ENCODE peak calls at places on chromosome 5, in six cellular contexts. I, F, Q, N, Z and E are unnamed samples.

GRCh38 chr5:74184649-74185048 is 455.9 kb downstream of the ENC1 start:
- DNase-seq in I (no peak), Z (no peak), N (no peak), Q (no peak), F (no peak), E (no peak)

GRCh38 chr5:62268239-62268638 is 37.8 kb upstream of the KIF2A start:
- DNase-seq in Z (no peak), N (peak), I (no peak), F (no peak), Q (no peak), E (no peak)

GRCh38 chr5:131419877-131420276 is 156.0 kb downstream of the CDC42SE2 start:
- DNase-seq in Q (no peak), Z (no peak), F (no peak), I (no peak), N (no peak), E (no peak)

GRCh38 chr5:139725073-139725830 is 70.4 kb upstream of the PSD2 start:
- DNase-seq in I (no peak), Z (peak), F (no peak), N (peak), Q (peak), E (peak)

GRCh38 chr5:14739538-14739937 is 75.0 kb downstream of the OTULIN start:
- DNase-seq in Q (peak), N (peak), I (no peak), F (no peak), Z (peak), E (peak)

GRCh38 chr5:159781626-159782157 is 134.6 kb upstream of the ADRA1B start:
- DNase-seq in Q (no peak), F (no peak), I (no peak), N (no peak), Z (no peak), E (no peak)

GRCh38 chr5:9015250-9015936 is 530.5 kb downstream of the SEMA5A start:
- DNase-seq in Q (peak), F (no peak), I (no peak), N (peak), Z (peak), E (peak)

GRCh38 chr5:143362828-143363227 is 40.7 kb downstream of the NR3C1 start:
- DNase-seq in N (no peak), Q (no peak), I (no peak), F (no peak), Z (no peak), E (no peak)

GRCh38 chr5:104179057-104179456 is 616.5 kb upstream of the NUDT12 start:
- DNase-seq in Q (peak), N (peak), F (no peak), I (peak), Z (peak), E (peak)

GRCh38 chr5:57841671-57842375 is 359.2 kb upstream of the ACTBL2 start:
- DNase-seq in Q (peak), Z (peak), N (peak), I (no peak), F (no peak), E (peak)

GRCh38 chr5:148063861-148064260 is at the start of gene SPINK5:
- DNase-seq in I (no peak), N (no peak), F (no peak), Q (no peak), Z (no peak), E (no peak)

GRCh38 chr5:135437796-135438560 is 9.2 kb downstream of the DCANP1 start:
- DNase-seq in I (no peak), N (peak), Q (peak), Z (peak), F (no peak), E (peak)

GRCh38 chr5:37668524-37669047 is 171.3 kb downstream of the GDNF start:
- DNase-seq in I (no peak), Z (peak), N (peak), F (no peak), Q (peak), E (peak)

GRCh38 chr5:36378551-36378950 is 76.8 kb upstream of the RANBP3L start:
- DNase-seq in N (no peak), F (no peak), I (no peak), Q (peak), Z (peak), E (peak)

GRCh38 chr5:125700380-125700856 is 722.8 kb upstream of the GRAMD2B start:
- DNase-seq in Q (no peak), N (peak), F (no peak), I (no peak), Z (peak), E (no peak)

GRCh38 chr5:118592234-118592633 is 396.1 kb downstream of the DTWD2 start:
- DNase-seq in F (no peak), Q (no peak), I (no peak), N (no peak), Z (no peak), E (no peak)

GRCh38 chr5:154365823-154366222 is 80.0 kb upstream of the SAP30L start:
- DNase-seq in Q (peak), Z (peak), I (no peak), N (peak), F (no peak), E (peak)

GRCh38 chr5:135210286-135211055 is 176.4 kb upstream of the PITX1 start:
- DNase-seq in Q (no peak), N (no peak), I (no peak), F (no peak), Z (no peak), E (no peak)

GRCh38 chr5:54610197-54610898 is 92.8 kb downstream of the SNX18 start:
- DNase-seq in Z (no peak), N (no peak), F (no peak), Q (peak), I (peak), E (no peak)

GRCh38 chr5:155082401-155082800 is 68.8 kb downstream of the KIF4B start:
- DNase-seq in I (no peak), N (peak), Q (peak), Z (peak), F (no peak), E (peak)

GRCh38 chr5:428219-428618 is 14.8 kb upstream of the EXOC3 start:
- DNase-seq in Q (no peak), F (no peak), Z (no peak), I (no peak), N (no peak), E (no peak)